ENCODE peak calls at places on chromosomes 5 and 9, in six cellular contexts. U is colonic mucosa, E is thoracic aorta, O is suprapubic skin, W is left ventricle myocardium inferior, C is HCT116. Z is an unnamed sample.

GRCh38 chr5:148398698-148399121 is 15.0 kb downstream of the FBXO38 start:
- DNase-seq in E (no peak), W (no peak), U (no peak), O (no peak), C (no peak), Z (no peak)

GRCh38 chr9:134625361-134626140 is 16.1 kb upstream of the COL5A1 start:
- DNase-seq in O (peak; percentile 58), E (no peak), W (no peak), C (no peak), U (no peak), Z (peak; percentile 42)

GRCh38 chr9:136081113-136081825 is 13.8 kb downstream of the NACC2 start:
- DNase-seq in E (no peak), U (no peak), O (no peak), W (peak; percentile 31), C (no peak), Z (peak; percentile 47)

GRCh38 chr9:82996931-82997330 is 66.0 kb downstream of the RASEF start:
- DNase-seq in C (no peak), W (no peak), U (no peak), E (no peak), O (no peak), Z (no peak)

GRCh38 chr9:38068616-38068865 is 486 bp downstream of the SHB start:
- DNase-seq in E (no peak), W (no peak), U (peak; percentile 49), C (no peak), O (no peak), Z (no peak)

GRCh38 chr9:107422189-107422802 is 67.3 kb downstream of the KLF4 start:
- DNase-seq in U (peak; percentile 86), O (peak; percentile 88), E (no peak), C (peak; percentile 78), W (peak; percentile 60), Z (no peak)

GRCh38 chr9:116905131-116905724 is 218.1 kb downstream of the TRIM32 start:
- DNase-seq in E (no peak), C (no peak), U (no peak), O (no peak), W (no peak), Z (no peak)

GRCh38 chr5:72248352-72249032 is 71.5 kb downstream of the MRPS27 start:
- DNase-seq in C (peak; percentile 71), W (no peak), O (no peak), U (peak; percentile 57), E (peak; percentile 38), Z (no peak)

GRCh38 chr5:122259995-122260394 is 52.0 kb upstream of the SNCAIP start:
- DNase-seq in O (no peak), W (no peak), U (no peak), E (no peak), C (no peak), Z (no peak)

GRCh38 chr5:151078490-151079262 is 2.2 kb downstream of the TNIP1 start:
- DNase-seq in C (no peak), O (no peak), U (no peak), W (no peak), E (no peak), Z (no peak)

GRCh38 chr5:72109625-72110024 is 2.4 kb downstream of the MAP1B start:
- DNase-seq in U (no peak), W (no peak), C (no peak), E (no peak), O (no peak), Z (no peak)

GRCh38 chr5:136006767-136007251 is 22.0 kb upstream of the TGFBI start:
- DNase-seq in C (peak; percentile 36), E (no peak), O (no peak), U (peak; percentile 5), W (no peak), Z (peak; percentile 85)

GRCh38 chr5:136004436-136004835 is 24.4 kb upstream of the TGFBI start:
- DNase-seq in O (no peak), U (no peak), C (no peak), W (no peak), E (no peak), Z (no peak)

GRCh38 chr5:136006164-136006563 is 22.6 kb upstream of the TGFBI start:
- DNase-seq in C (no peak), O (no peak), E (no peak), U (peak; percentile 13), W (no peak), Z (no peak)

GRCh38 chr5:136005371-136005770 is 23.4 kb upstream of the TGFBI start:
- DNase-seq in O (no peak), U (no peak), E (no peak), W (no peak), C (no peak), Z (no peak)

DNA sequence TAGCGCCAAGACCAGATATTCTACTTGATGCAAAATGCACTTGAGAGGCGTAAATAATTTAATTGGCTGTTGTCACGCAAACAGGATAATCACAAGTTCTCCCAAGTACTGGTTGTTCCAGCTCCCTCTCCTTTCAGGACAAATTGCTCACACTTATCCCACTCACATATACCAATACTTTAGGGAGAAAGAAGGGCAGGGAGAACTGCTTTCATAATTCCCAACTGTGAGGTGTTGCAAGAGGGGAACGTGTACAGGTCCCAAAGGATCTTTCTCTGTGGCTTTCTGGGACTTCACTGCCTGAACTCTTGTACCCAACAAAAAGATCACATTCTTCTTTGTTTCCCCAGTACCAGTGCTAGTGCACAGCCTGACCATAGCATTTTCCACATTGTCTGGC is 21.5 kb upstream of the TGFBI start:
- DNase-seq in O (no peak), W (no peak), C (no peak), U (peak; percentile 2), E (no peak), Z (no peak)
- H3K4me1 ChIP-seq in O (peaks cover 18% of the 10 kb centered on the region), W (peaks cover 15% of the 10 kb centered on the region), C (peaks cover 18% of the 10 kb centered on the region), U (no peaks in the 10 kb centered on the region), E (no peaks in the 10 kb centered on the region), Z (peaks cover 59% of the 10 kb centered on the region)

GRCh38 chr9:110068212-110068611 is 139.7 kb downstream of the C9orf152 start:
- DNase-seq in C (no peak), U (no peak), O (no peak), E (no peak), W (no peak), Z (no peak)
- H3K4me1 ChIP-seq in C (no peaks in the 10 kb centered on the region), U (no peaks in the 10 kb centered on the region), O (peaks cover 44% of the 10 kb centered on the region), E (peaks cover 31% of the 10 kb centered on the region), W (peaks cover 100% of the 10 kb centered on the region), Z (peaks cover 32% of the 10 kb centered on the region)

GRCh38 chr9:123376218-123377071 is 20.4 kb downstream of the CRB2 start:
- DNase-seq in W (no peak), O (no peak), U (peak; percentile 36), E (no peak), C (no peak), Z (no peak)

GRCh38 chr9:123380852-123381705 is 25.1 kb downstream of the CRB2 start:
- DNase-seq in W (no peak), E (no peak), U (no peak), C (no peak), O (no peak), Z (peak; percentile 55)

GRCh38 chr9:123377211-123377971 is 21.4 kb downstream of the CRB2 start:
- DNase-seq in C (no peak), W (no peak), O (no peak), E (no peak), U (peak; percentile 86), Z (no peak)

GRCh38 chr9:123378028-123378427 is 22.0 kb downstream of the CRB2 start:
- DNase-seq in E (no peak), C (no peak), W (no peak), O (no peak), U (peak; percentile 51), Z (no peak)

DNA sequence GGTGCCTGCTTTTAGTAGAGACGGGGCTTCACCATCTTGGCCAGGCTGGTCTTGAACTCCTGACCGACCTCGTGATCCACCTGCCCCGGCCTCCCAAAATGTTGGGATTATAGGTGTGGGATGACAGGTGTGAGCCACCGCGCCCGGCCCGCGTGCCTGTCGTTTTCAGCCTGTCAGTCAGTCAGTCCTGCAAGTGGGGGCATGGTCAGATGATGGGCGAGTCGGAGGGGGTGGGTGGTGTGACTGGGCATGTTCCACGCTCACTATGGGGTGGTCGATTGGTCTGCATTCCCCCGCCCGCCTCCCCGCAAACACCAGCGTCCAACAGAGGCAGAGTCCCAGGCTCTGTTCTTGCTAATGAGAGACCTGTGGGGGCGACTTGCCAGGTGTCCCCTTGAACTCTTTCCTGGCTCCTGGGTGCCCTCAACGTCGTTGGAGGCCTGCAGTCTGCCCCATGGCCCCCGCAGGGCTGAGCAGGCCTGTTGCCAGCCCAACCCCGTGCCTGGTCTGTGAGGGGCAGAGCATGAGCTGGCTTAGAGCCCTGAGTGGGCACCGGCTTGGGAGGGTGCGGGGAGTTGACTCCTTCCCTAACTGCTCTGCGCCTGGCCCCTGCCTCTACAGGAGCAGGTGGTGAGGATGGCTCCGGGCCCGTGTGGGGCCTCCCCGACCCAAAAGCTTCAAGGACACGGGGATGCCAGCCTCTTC is 23.1 kb downstream of the CRB2 start:
- DNase-seq in C (no peak), U (no peak), W (no peak), O (no peak), E (no peak), Z (no peak)
- H3K4me1 ChIP-seq in C (peaks cover 15% of the 10 kb centered on the region), U (peaks cover 22% of the 10 kb centered on the region), W (peaks cover 10% of the 10 kb centered on the region), O (peaks cover 12% of the 10 kb centered on the region), E (no peaks in the 10 kb centered on the region), Z (no peaks in the 10 kb centered on the region)

GRCh38 chr9:132074736-132075135 is 4.9 kb downstream of the MED27 start:
- DNase-seq in O (no peak), W (no peak), C (no peak), E (peak; percentile 9), U (no peak), Z (no peak)

GRCh38 chr9:132069046-132069898 is 10.4 kb downstream of the MED27 start:
- DNase-seq in O (no peak), C (no peak), W (no peak), E (no peak), U (no peak), Z (no peak)

GRCh38 chr9:132068604-132069003 is 11.1 kb downstream of the MED27 start:
- DNase-seq in O (no peak), W (no peak), C (no peak), U (no peak), E (no peak), Z (no peak)

GRCh38 chr9:132075853-132076252 is 3.8 kb downstream of the MED27 start:
- DNase-seq in O (no peak), U (no peak), W (no peak), E (no peak), C (no peak), Z (no peak)

DNA sequence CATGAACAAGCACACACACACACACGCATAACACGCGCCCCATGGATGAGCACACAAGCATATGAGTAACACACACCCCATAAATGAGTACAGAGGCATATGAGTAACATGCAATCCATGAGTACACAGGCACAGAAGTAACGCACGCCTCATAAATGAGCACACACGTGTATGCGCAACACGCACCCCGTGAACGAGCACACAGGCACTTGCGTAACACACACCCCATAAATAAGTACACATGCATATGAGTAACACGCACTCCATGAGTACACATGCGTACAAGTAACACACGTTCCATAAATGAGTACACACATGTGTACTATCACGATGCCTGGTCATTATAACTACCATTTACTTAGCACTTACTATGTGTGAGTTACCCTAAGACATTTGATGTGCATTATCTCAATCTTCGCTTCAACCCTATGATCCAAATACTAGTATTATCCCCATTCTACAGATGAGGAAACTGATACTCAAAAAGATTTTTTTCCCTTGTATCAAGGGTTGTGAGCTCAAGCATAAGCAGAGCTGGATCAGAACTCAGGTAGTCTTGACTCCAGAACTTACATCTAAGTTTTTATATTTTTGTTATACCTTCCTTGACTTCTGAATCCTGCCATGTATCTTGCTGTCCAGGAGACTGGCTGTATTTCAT is 7.7 kb downstream of the MED27 start:
- DNase-seq in C (no peak), E (no peak), O (no peak), W (no peak), U (no peak), Z (no peak)
- H3K4me1 ChIP-seq in C (peaks cover 2% of the 10 kb centered on the region), E (peaks cover 30% of the 10 kb centered on the region), O (peaks cover 5% of the 10 kb centered on the region), W (peaks cover 40% of the 10 kb centered on the region), U (no peaks in the 10 kb centered on the region), Z (peaks cover 22% of the 10 kb centered on the region)